ENCODE peak calls at places on chromosomes 12 and 14, in nine cellular contexts. One of them, this sample, is unnamed.
A peak's percentile ranks its signal among the peaks of the same experiment; 100 is the strongest.

GRCh38 chr12:51771008-51771407 is 77.5 kb downstream of the FIGNL2 start:
- DNase-seq in suprapubic skin: no peak
- DNase-seq in fibroblast of lung: peak; percentile 24
- DNase-seq in heart right ventricle: no peak
- DNase-seq in effector memory CD4-positive, alpha-beta T cell: no peak
- DNase-seq in neural progenitor cell: no peak
- DNase-seq in heart left ventricle: no peak
- DNase-seq in dorsolateral prefrontal cortex: no peak
- DNase-seq in A549: no peak
- DNase-seq in this sample: no peak

GRCh38 chr12:128573907-128574306 is 249.9 kb downstream of the SLC15A4 start:
- DNase-seq in fibroblast of lung: no peak
- DNase-seq in effector memory CD4-positive, alpha-beta T cell: no peak
- DNase-seq in dorsolateral prefrontal cortex: no peak
- DNase-seq in heart right ventricle: no peak
- DNase-seq in heart left ventricle: no peak
- DNase-seq in neural progenitor cell: no peak
- DNase-seq in suprapubic skin: no peak
- DNase-seq in A549: no peak
- DNase-seq in this sample: no peak

GRCh38 chr14:85527006-85527405 is 2.9 kb upstream of the FLRT2 start:
- DNase-seq in fibroblast of lung: peak; percentile 72
- DNase-seq in heart left ventricle: no peak
- DNase-seq in neural progenitor cell: no peak
- DNase-seq in A549: no peak
- DNase-seq in suprapubic skin: no peak
- DNase-seq in dorsolateral prefrontal cortex: no peak
- DNase-seq in effector memory CD4-positive, alpha-beta T cell: no peak
- DNase-seq in heart right ventricle: no peak
- DNase-seq in this sample: no peak

GRCh38 chr12:106645074-106645421 is 62.2 kb downstream of the RFX4 start:
- DNase-seq in A549: no peak
- DNase-seq in fibroblast of lung: peak; percentile 40
- DNase-seq in heart left ventricle: peak; percentile 43
- DNase-seq in effector memory CD4-positive, alpha-beta T cell: no peak
- DNase-seq in neural progenitor cell: no peak
- DNase-seq in suprapubic skin: peak; percentile 71
- DNase-seq in heart right ventricle: peak; percentile 58
- DNase-seq in dorsolateral prefrontal cortex: peak; percentile 82
- DNase-seq in this sample: no peak

GRCh38 chr12:72277415-72277814 is 5.2 kb downstream of the TRHDE start:
- DNase-seq in suprapubic skin: no peak
- DNase-seq in dorsolateral prefrontal cortex: no peak
- DNase-seq in effector memory CD4-positive, alpha-beta T cell: no peak
- DNase-seq in A549: no peak
- DNase-seq in heart right ventricle: no peak
- DNase-seq in heart left ventricle: no peak
- DNase-seq in neural progenitor cell: no peak
- DNase-seq in fibroblast of lung: peak; percentile 73
- DNase-seq in this sample: no peak

GRCh38 chr14:64965356-64966000 is 6.7 kb downstream of the RAB15 start:
- DNase-seq in effector memory CD4-positive, alpha-beta T cell: no peak
- DNase-seq in suprapubic skin: no peak
- DNase-seq in heart left ventricle: no peak
- DNase-seq in dorsolateral prefrontal cortex: no peak
- DNase-seq in heart right ventricle: no peak
- DNase-seq in neural progenitor cell: no peak
- DNase-seq in A549: no peak
- DNase-seq in fibroblast of lung: no peak
- DNase-seq in this sample: no peak

GRCh38 chr14:74251546-74252030 is 12.3 kb downstream of the VSX2 start:
- DNase-seq in suprapubic skin: peak; percentile 72
- DNase-seq in dorsolateral prefrontal cortex: peak; percentile 75
- DNase-seq in heart left ventricle: peak; percentile 74
- DNase-seq in neural progenitor cell: peak; percentile 86
- DNase-seq in A549: peak; percentile 82
- DNase-seq in effector memory CD4-positive, alpha-beta T cell: peak; percentile 35
- DNase-seq in fibroblast of lung: peak; percentile 65
- DNase-seq in heart right ventricle: peak; percentile 64
- DNase-seq in this sample: peak; percentile 90

GRCh38 chr12:87820524-87821194 is 208.5 kb downstream of the C12orf50 start:
- DNase-seq in heart right ventricle: no peak
- DNase-seq in A549: no peak
- DNase-seq in effector memory CD4-positive, alpha-beta T cell: no peak
- DNase-seq in heart left ventricle: no peak
- DNase-seq in fibroblast of lung: peak; percentile 89
- DNase-seq in neural progenitor cell: no peak
- DNase-seq in dorsolateral prefrontal cortex: no peak
- DNase-seq in suprapubic skin: no peak
- DNase-seq in this sample: no peak

GRCh38 chr12:42428850-42429249 is 102.9 kb downstream of the PPHLN1 start:
- DNase-seq in A549: no peak
- DNase-seq in suprapubic skin: no peak
- DNase-seq in neural progenitor cell: no peak
- DNase-seq in heart left ventricle: no peak
- DNase-seq in effector memory CD4-positive, alpha-beta T cell: no peak
- DNase-seq in heart right ventricle: no peak
- DNase-seq in fibroblast of lung: no peak
- DNase-seq in dorsolateral prefrontal cortex: no peak
- DNase-seq in this sample: no peak

GRCh38 chr12:131085816-131086591 is 132.3 kb downstream of the ADGRD1 start:
- DNase-seq in neural progenitor cell: no peak
- DNase-seq in A549: no peak
- DNase-seq in heart right ventricle: no peak
- DNase-seq in heart left ventricle: no peak
- DNase-seq in suprapubic skin: no peak
- DNase-seq in effector memory CD4-positive, alpha-beta T cell: no peak
- DNase-seq in dorsolateral prefrontal cortex: no peak
- DNase-seq in fibroblast of lung: no peak
- DNase-seq in this sample: no peak

GRCh38 chr12:79548525-79548924 is 142.2 kb downstream of the PAWR start:
- DNase-seq in effector memory CD4-positive, alpha-beta T cell: no peak
- DNase-seq in A549: no peak
- DNase-seq in heart right ventricle: no peak
- DNase-seq in neural progenitor cell: no peak
- DNase-seq in dorsolateral prefrontal cortex: no peak
- DNase-seq in fibroblast of lung: no peak
- DNase-seq in heart left ventricle: no peak
- DNase-seq in suprapubic skin: no peak
- DNase-seq in this sample: no peak
- H3K27ac ChIP-seq in effector memory CD4-positive, alpha-beta T cell: no peak overlapping the region
- H3K27ac ChIP-seq in A549: peak overlapping the region; percentile 83
- H3K27ac ChIP-seq in heart right ventricle: no peak overlapping the region
- H3K27ac ChIP-seq in neural progenitor cell: peak overlapping the region; percentile 98
- H3K27ac ChIP-seq in dorsolateral prefrontal cortex: no peak overlapping the region
- H3K27ac ChIP-seq in fibroblast of lung: no peak overlapping the region
- H3K27ac ChIP-seq in heart left ventricle: no peak overlapping the region
- H3K27ac ChIP-seq in suprapubic skin: peak overlapping the region; percentile 15
- H3K27ac ChIP-seq in this sample: no peak overlapping the region

GRCh38 chr12:49869816-49870500 is 27.1 kb upstream of the BCDIN3D start:
- DNase-seq in fibroblast of lung: no peak
- DNase-seq in effector memory CD4-positive, alpha-beta T cell: no peak
- DNase-seq in A549: no peak
- DNase-seq in neural progenitor cell: no peak
- DNase-seq in heart right ventricle: no peak
- DNase-seq in dorsolateral prefrontal cortex: no peak
- DNase-seq in suprapubic skin: no peak
- DNase-seq in heart left ventricle: no peak
- DNase-seq in this sample: no peak

GRCh38 chr12:49868449-49868848 is 25.5 kb upstream of the BCDIN3D start:
- DNase-seq in suprapubic skin: no peak
- DNase-seq in neural progenitor cell: no peak
- DNase-seq in effector memory CD4-positive, alpha-beta T cell: no peak
- DNase-seq in heart left ventricle: no peak
- DNase-seq in fibroblast of lung: no peak
- DNase-seq in A549: no peak
- DNase-seq in heart right ventricle: no peak
- DNase-seq in dorsolateral prefrontal cortex: no peak
- DNase-seq in this sample: no peak

GRCh38 chr12:49870501-49871262 is 27.8 kb upstream of the BCDIN3D start:
- DNase-seq in fibroblast of lung: no peak
- DNase-seq in effector memory CD4-positive, alpha-beta T cell: no peak
- DNase-seq in A549: no peak
- DNase-seq in neural progenitor cell: no peak
- DNase-seq in heart right ventricle: no peak
- DNase-seq in heart left ventricle: no peak
- DNase-seq in dorsolateral prefrontal cortex: no peak
- DNase-seq in suprapubic skin: no peak
- DNase-seq in this sample: no peak

GRCh38 chr12:49867580-49868341 is 24.9 kb upstream of the BCDIN3D start:
- DNase-seq in effector memory CD4-positive, alpha-beta T cell: no peak
- DNase-seq in heart left ventricle: no peak
- DNase-seq in neural progenitor cell: no peak
- DNase-seq in suprapubic skin: no peak
- DNase-seq in dorsolateral prefrontal cortex: no peak
- DNase-seq in A549: no peak
- DNase-seq in heart right ventricle: no peak
- DNase-seq in fibroblast of lung: peak; percentile 34
- DNase-seq in this sample: no peak

DNA sequence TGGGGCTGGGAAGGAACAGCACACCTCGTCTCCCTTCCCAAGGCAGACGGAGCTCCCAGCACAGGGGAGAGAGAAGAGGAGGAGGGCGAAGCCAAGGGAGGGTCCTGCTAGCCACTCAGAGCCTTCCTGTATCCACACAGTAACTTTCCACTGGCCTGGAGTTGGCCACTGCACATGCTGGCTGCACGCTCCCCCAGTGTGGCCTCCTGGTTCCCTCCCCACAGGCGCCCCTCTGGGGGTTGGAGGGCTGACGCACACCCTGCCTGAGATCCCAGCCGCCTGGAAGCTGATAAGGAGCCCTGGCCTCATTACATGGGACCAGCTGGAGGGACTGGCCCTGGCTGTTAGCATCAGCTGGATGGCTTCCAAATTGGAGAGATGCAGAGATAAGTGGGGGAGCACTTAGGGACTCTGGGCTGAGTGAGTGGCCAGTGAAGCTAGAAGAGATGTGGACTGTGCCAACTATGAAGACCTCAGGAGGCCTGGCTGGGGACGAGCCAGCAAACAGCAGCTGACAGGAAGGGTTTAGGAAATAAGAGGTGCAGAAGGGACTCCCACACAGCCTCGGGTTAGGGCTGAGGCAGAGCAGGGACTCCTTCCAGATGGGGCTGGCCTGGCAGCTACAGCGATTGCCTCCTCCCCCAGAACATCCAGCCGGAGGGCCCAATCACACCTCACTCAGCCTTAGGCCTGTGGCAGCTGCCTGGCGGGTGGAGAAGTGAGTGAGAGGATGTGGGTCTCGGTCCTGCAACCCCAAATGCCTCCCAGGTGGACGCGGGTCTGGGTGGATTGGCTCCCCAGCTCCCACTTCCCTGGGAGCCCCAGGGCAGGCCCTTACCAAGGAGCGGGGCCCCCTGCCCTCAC is 26.3 kb upstream of the BCDIN3D start:
- DNase-seq in fibroblast of lung: peak; percentile 98
- DNase-seq in heart right ventricle: peak; percentile 92
- DNase-seq in effector memory CD4-positive, alpha-beta T cell: no peak
- DNase-seq in A549: no peak
- DNase-seq in dorsolateral prefrontal cortex: peak; percentile 68
- DNase-seq in suprapubic skin: no peak
- DNase-seq in heart left ventricle: peak; percentile 96
- DNase-seq in neural progenitor cell: no peak
- DNase-seq in this sample: peak; percentile 98
- H3K27ac ChIP-seq in fibroblast of lung: peak overlapping the region; percentile 38
- H3K27ac ChIP-seq in heart right ventricle: peak overlapping the region; percentile 58
- H3K27ac ChIP-seq in effector memory CD4-positive, alpha-beta T cell: no peak overlapping the region
- H3K27ac ChIP-seq in A549: no peak overlapping the region
- H3K27ac ChIP-seq in dorsolateral prefrontal cortex: peak overlapping the region; percentile 83
- H3K27ac ChIP-seq in suprapubic skin: no peak overlapping the region
- H3K27ac ChIP-seq in heart left ventricle: peak overlapping the region; percentile 60
- H3K27ac ChIP-seq in neural progenitor cell: no peak overlapping the region
- H3K27ac ChIP-seq in this sample: peak overlapping the region; percentile 55

GRCh38 chr14:68655961-68656360 is 136.9 kb downstream of the ZFP36L1 start:
- DNase-seq in heart right ventricle: no peak
- DNase-seq in dorsolateral prefrontal cortex: no peak
- DNase-seq in A549: no peak
- DNase-seq in fibroblast of lung: no peak
- DNase-seq in suprapubic skin: no peak
- DNase-seq in heart left ventricle: no peak
- DNase-seq in effector memory CD4-positive, alpha-beta T cell: no peak
- DNase-seq in neural progenitor cell: peak; percentile 43
- DNase-seq in this sample: no peak
- H3K27ac ChIP-seq in heart right ventricle: no peak overlapping the region
- H3K27ac ChIP-seq in dorsolateral prefrontal cortex: no peak overlapping the region
- H3K27ac ChIP-seq in A549: peak overlapping the region; percentile 64
- H3K27ac ChIP-seq in fibroblast of lung: no peak overlapping the region
- H3K27ac ChIP-seq in suprapubic skin: no peak overlapping the region
- H3K27ac ChIP-seq in heart left ventricle: peak overlapping the region; percentile 85
- H3K27ac ChIP-seq in effector memory CD4-positive, alpha-beta T cell: no peak overlapping the region
- H3K27ac ChIP-seq in neural progenitor cell: no peak overlapping the region
- H3K27ac ChIP-seq in this sample: no peak overlapping the region

GRCh38 chr14:30569903-30570226 is 10.9 kb downstream of the G2E3 start:
- DNase-seq in dorsolateral prefrontal cortex: no peak
- DNase-seq in heart left ventricle: no peak
- DNase-seq in effector memory CD4-positive, alpha-beta T cell: no peak
- DNase-seq in neural progenitor cell: no peak
- DNase-seq in suprapubic skin: no peak
- DNase-seq in heart right ventricle: no peak
- DNase-seq in fibroblast of lung: no peak
- DNase-seq in A549: no peak
- DNase-seq in this sample: no peak

GRCh38 chr14:30572771-30573170 is 13.8 kb downstream of the G2E3 start:
- DNase-seq in suprapubic skin: no peak
- DNase-seq in effector memory CD4-positive, alpha-beta T cell: no peak
- DNase-seq in heart left ventricle: no peak
- DNase-seq in heart right ventricle: no peak
- DNase-seq in dorsolateral prefrontal cortex: no peak
- DNase-seq in fibroblast of lung: no peak
- DNase-seq in neural progenitor cell: no peak
- DNase-seq in A549: no peak
- DNase-seq in this sample: no peak

GRCh38 chr14:30573203-30573814 is 14.4 kb downstream of the G2E3 start:
- DNase-seq in heart right ventricle: no peak
- DNase-seq in A549: no peak
- DNase-seq in dorsolateral prefrontal cortex: no peak
- DNase-seq in suprapubic skin: no peak
- DNase-seq in neural progenitor cell: no peak
- DNase-seq in heart left ventricle: no peak
- DNase-seq in fibroblast of lung: peak; percentile 69
- DNase-seq in effector memory CD4-positive, alpha-beta T cell: no peak
- DNase-seq in this sample: peak; percentile 48

GRCh38 chr14:30569216-30569902 is 10.4 kb downstream of the G2E3 start:
- DNase-seq in heart left ventricle: no peak
- DNase-seq in fibroblast of lung: peak; percentile 33
- DNase-seq in A549: no peak
- DNase-seq in dorsolateral prefrontal cortex: no peak
- DNase-seq in suprapubic skin: no peak
- DNase-seq in neural progenitor cell: peak; percentile 32
- DNase-seq in effector memory CD4-positive, alpha-beta T cell: no peak
- DNase-seq in heart right ventricle: no peak
- DNase-seq in this sample: no peak

DNA sequence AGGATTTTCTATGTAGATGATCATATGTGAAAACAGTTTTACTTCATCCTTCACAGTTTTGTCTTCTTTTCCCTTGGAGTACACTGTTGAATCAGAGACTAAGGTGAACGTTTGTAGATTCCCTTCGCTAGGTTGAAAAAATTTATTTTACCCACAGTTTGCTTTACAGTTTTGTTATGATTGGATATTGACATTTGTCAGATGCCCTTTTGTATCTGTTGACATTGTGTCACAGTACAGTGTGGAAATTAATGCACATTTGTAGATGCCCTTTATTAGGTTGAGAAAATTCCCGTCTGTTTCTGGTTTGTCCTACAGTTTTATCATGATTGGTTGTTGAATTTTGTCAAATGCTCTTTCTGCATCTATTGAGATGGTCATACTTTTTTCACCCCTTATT is 13.3 kb downstream of the G2E3 start:
- DNase-seq in heart right ventricle: no peak
- DNase-seq in A549: no peak
- DNase-seq in heart left ventricle: no peak
- DNase-seq in suprapubic skin: no peak
- DNase-seq in effector memory CD4-positive, alpha-beta T cell: no peak
- DNase-seq in fibroblast of lung: no peak
- DNase-seq in dorsolateral prefrontal cortex: no peak
- DNase-seq in neural progenitor cell: no peak
- DNase-seq in this sample: no peak
- H3K27ac ChIP-seq in heart right ventricle: no peak overlapping the region
- H3K27ac ChIP-seq in A549: no peak overlapping the region
- H3K27ac ChIP-seq in heart left ventricle: no peak overlapping the region
- H3K27ac ChIP-seq in suprapubic skin: no peak overlapping the region
- H3K27ac ChIP-seq in effector memory CD4-positive, alpha-beta T cell: no peak overlapping the region
- H3K27ac ChIP-seq in fibroblast of lung: no peak overlapping the region
- H3K27ac ChIP-seq in dorsolateral prefrontal cortex: no peak overlapping the region
- H3K27ac ChIP-seq in neural progenitor cell: no peak overlapping the region
- H3K27ac ChIP-seq in this sample: no peak overlapping the region

This sample was measured in adrenal gland.